ENCODE peak calls at places on chromosomes 1 and 21, in nine cellular contexts. One of them, this sample, is unnamed.

GRCh38 chr1:9270290-9270900 is 22.3 kb upstream of the SPSB1 start:
- DNase-seq in stimulated activated effector memory CD8-positive, alpha-beta T cell treated with anti-CD3 and anti-CD28 coated beads, Interleukin-12 subunit alpha, Interleukin-12 subunit beta, amount 100 ng/mL, for 72 hours: no peak
- DNase-seq in ACHN: no peak
- DNase-seq in PC-9: peak; percentile 70
- DNase-seq in activated CD4-positive, alpha-beta memory T cell treated with anti-CD3 and anti-CD28 coated beads, Interleukin-2, amount 10 ng/mL, durations not matched to agents 7 days and 5 days: no peak
- DNase-seq in naive thymus-derived CD8-positive, alpha-beta T cell: no peak
- DNase-seq in AG04450: no peak
- DNase-seq in stimulated activated CD4-positive, alpha-beta T cell treated with anti-CD3 and anti-CD28 coated beads, Interleukin-2, amount 100 ng/mL, for 48 hours: no peak
- DNase-seq in BJ: no peak
- DNase-seq in this sample: no peak

GRCh38 chr1:84603941-84604830 is 29.9 kb upstream of the CTBS start:
- DNase-seq in stimulated activated effector memory CD8-positive, alpha-beta T cell treated with anti-CD3 and anti-CD28 coated beads, Interleukin-12 subunit alpha, Interleukin-12 subunit beta, amount 100 ng/mL, for 72 hours: peak; percentile 28
- DNase-seq in ACHN: no peak
- DNase-seq in PC-9: peak; percentile 74
- DNase-seq in activated CD4-positive, alpha-beta memory T cell treated with anti-CD3 and anti-CD28 coated beads, Interleukin-2, amount 10 ng/mL, durations not matched to agents 7 days and 5 days: no peak
- DNase-seq in naive thymus-derived CD8-positive, alpha-beta T cell: no peak
- DNase-seq in AG04450: no peak
- DNase-seq in stimulated activated CD4-positive, alpha-beta T cell treated with anti-CD3 and anti-CD28 coated beads, Interleukin-2, amount 100 ng/mL, for 48 hours: no peak
- DNase-seq in BJ: peak; percentile 77
- DNase-seq in this sample: peak; percentile 84

GRCh38 chr1:37267111-37267835 is 207.1 kb upstream of the ZC3H12A start:
- DNase-seq in stimulated activated effector memory CD8-positive, alpha-beta T cell treated with anti-CD3 and anti-CD28 coated beads, Interleukin-12 subunit alpha, Interleukin-12 subunit beta, amount 100 ng/mL, for 72 hours: no peak
- DNase-seq in ACHN: no peak
- DNase-seq in PC-9: no peak
- DNase-seq in activated CD4-positive, alpha-beta memory T cell treated with anti-CD3 and anti-CD28 coated beads, Interleukin-2, amount 10 ng/mL, durations not matched to agents 7 days and 5 days: no peak
- DNase-seq in naive thymus-derived CD8-positive, alpha-beta T cell: no peak
- DNase-seq in AG04450: no peak
- DNase-seq in stimulated activated CD4-positive, alpha-beta T cell treated with anti-CD3 and anti-CD28 coated beads, Interleukin-2, amount 100 ng/mL, for 48 hours: no peak
- DNase-seq in BJ: no peak
- DNase-seq in this sample: no peak

GRCh38 chr1:77044133-77044849 is 174.9 kb downstream of the PIGK start:
- DNase-seq in stimulated activated effector memory CD8-positive, alpha-beta T cell treated with anti-CD3 and anti-CD28 coated beads, Interleukin-12 subunit alpha, Interleukin-12 subunit beta, amount 100 ng/mL, for 72 hours: no peak
- DNase-seq in ACHN: no peak
- DNase-seq in PC-9: no peak
- DNase-seq in activated CD4-positive, alpha-beta memory T cell treated with anti-CD3 and anti-CD28 coated beads, Interleukin-2, amount 10 ng/mL, durations not matched to agents 7 days and 5 days: no peak
- DNase-seq in naive thymus-derived CD8-positive, alpha-beta T cell: no peak
- DNase-seq in AG04450: no peak
- DNase-seq in stimulated activated CD4-positive, alpha-beta T cell treated with anti-CD3 and anti-CD28 coated beads, Interleukin-2, amount 100 ng/mL, for 48 hours: no peak
- DNase-seq in BJ: no peak
- DNase-seq in this sample: peak; percentile 14

GRCh38 chr1:10507111-10507879 is 32.5 kb downstream of the PEX14 start:
- DNase-seq in stimulated activated effector memory CD8-positive, alpha-beta T cell treated with anti-CD3 and anti-CD28 coated beads, Interleukin-12 subunit alpha, Interleukin-12 subunit beta, amount 100 ng/mL, for 72 hours: peak; percentile 68
- DNase-seq in ACHN: peak; percentile 70
- DNase-seq in PC-9: peak; percentile 45
- DNase-seq in activated CD4-positive, alpha-beta memory T cell treated with anti-CD3 and anti-CD28 coated beads, Interleukin-2, amount 10 ng/mL, durations not matched to agents 7 days and 5 days: peak; percentile 69
- DNase-seq in naive thymus-derived CD8-positive, alpha-beta T cell: peak; percentile 53
- DNase-seq in AG04450: no peak
- DNase-seq in stimulated activated CD4-positive, alpha-beta T cell treated with anti-CD3 and anti-CD28 coated beads, Interleukin-2, amount 100 ng/mL, for 48 hours: peak; percentile 34
- DNase-seq in BJ: no peak
- DNase-seq in this sample: peak; percentile 74

GRCh38 chr1:2133039-2133878 is 61.3 kb downstream of the FAAP20 start:
- DNase-seq in stimulated activated effector memory CD8-positive, alpha-beta T cell treated with anti-CD3 and anti-CD28 coated beads, Interleukin-12 subunit alpha, Interleukin-12 subunit beta, amount 100 ng/mL, for 72 hours: peak; percentile 98
- DNase-seq in ACHN: no peak
- DNase-seq in PC-9: peak; percentile 97
- DNase-seq in activated CD4-positive, alpha-beta memory T cell treated with anti-CD3 and anti-CD28 coated beads, Interleukin-2, amount 10 ng/mL, durations not matched to agents 7 days and 5 days: peak; percentile 98
- DNase-seq in naive thymus-derived CD8-positive, alpha-beta T cell: peak; percentile 95
- DNase-seq in AG04450: peak; percentile 98
- DNase-seq in stimulated activated CD4-positive, alpha-beta T cell treated with anti-CD3 and anti-CD28 coated beads, Interleukin-2, amount 100 ng/mL, for 48 hours: peak; percentile 97
- DNase-seq in BJ: peak; percentile 93
- DNase-seq in this sample: peak; percentile 97

GRCh38 chr1:58885998-58886397 is 102.2 kb upstream of the JUN start:
- DNase-seq in stimulated activated effector memory CD8-positive, alpha-beta T cell treated with anti-CD3 and anti-CD28 coated beads, Interleukin-12 subunit alpha, Interleukin-12 subunit beta, amount 100 ng/mL, for 72 hours: no peak
- DNase-seq in ACHN: no peak
- DNase-seq in PC-9: no peak
- DNase-seq in activated CD4-positive, alpha-beta memory T cell treated with anti-CD3 and anti-CD28 coated beads, Interleukin-2, amount 10 ng/mL, durations not matched to agents 7 days and 5 days: no peak
- DNase-seq in naive thymus-derived CD8-positive, alpha-beta T cell: peak; percentile 62
- DNase-seq in AG04450: no peak
- DNase-seq in stimulated activated CD4-positive, alpha-beta T cell treated with anti-CD3 and anti-CD28 coated beads, Interleukin-2, amount 100 ng/mL, for 48 hours: no peak
- DNase-seq in BJ: no peak
- DNase-seq in this sample: no peak

GRCh38 chr1:174222166-174222949 is 63.0 kb downstream of the RABGAP1L start:
- DNase-seq in stimulated activated effector memory CD8-positive, alpha-beta T cell treated with anti-CD3 and anti-CD28 coated beads, Interleukin-12 subunit alpha, Interleukin-12 subunit beta, amount 100 ng/mL, for 72 hours: no peak
- DNase-seq in ACHN: no peak
- DNase-seq in PC-9: no peak
- DNase-seq in activated CD4-positive, alpha-beta memory T cell treated with anti-CD3 and anti-CD28 coated beads, Interleukin-2, amount 10 ng/mL, durations not matched to agents 7 days and 5 days: no peak
- DNase-seq in naive thymus-derived CD8-positive, alpha-beta T cell: no peak
- DNase-seq in AG04450: peak; percentile 13
- DNase-seq in stimulated activated CD4-positive, alpha-beta T cell treated with anti-CD3 and anti-CD28 coated beads, Interleukin-2, amount 100 ng/mL, for 48 hours: no peak
- DNase-seq in BJ: no peak
- DNase-seq in this sample: peak; percentile 57

GRCh38 chr1:153490272-153491051 is 30.0 kb upstream of the S100A7 start:
- DNase-seq in stimulated activated effector memory CD8-positive, alpha-beta T cell treated with anti-CD3 and anti-CD28 coated beads, Interleukin-12 subunit alpha, Interleukin-12 subunit beta, amount 100 ng/mL, for 72 hours: no peak
- DNase-seq in ACHN: peak; percentile 69
- DNase-seq in PC-9: peak; percentile 51
- DNase-seq in activated CD4-positive, alpha-beta memory T cell treated with anti-CD3 and anti-CD28 coated beads, Interleukin-2, amount 10 ng/mL, durations not matched to agents 7 days and 5 days: no peak
- DNase-seq in naive thymus-derived CD8-positive, alpha-beta T cell: no peak
- DNase-seq in AG04450: peak; percentile 81
- DNase-seq in stimulated activated CD4-positive, alpha-beta T cell treated with anti-CD3 and anti-CD28 coated beads, Interleukin-2, amount 100 ng/mL, for 48 hours: no peak
- DNase-seq in BJ: peak; percentile 86
- DNase-seq in this sample: peak; percentile 83

GRCh38 chr1:3070654-3071506 is 1.9 kb downstream of the PRDM16 start:
- DNase-seq in stimulated activated effector memory CD8-positive, alpha-beta T cell treated with anti-CD3 and anti-CD28 coated beads, Interleukin-12 subunit alpha, Interleukin-12 subunit beta, amount 100 ng/mL, for 72 hours: no peak
- DNase-seq in ACHN: no peak
- DNase-seq in PC-9: no peak
- DNase-seq in activated CD4-positive, alpha-beta memory T cell treated with anti-CD3 and anti-CD28 coated beads, Interleukin-2, amount 10 ng/mL, durations not matched to agents 7 days and 5 days: no peak
- DNase-seq in naive thymus-derived CD8-positive, alpha-beta T cell: no peak
- DNase-seq in AG04450: no peak
- DNase-seq in stimulated activated CD4-positive, alpha-beta T cell treated with anti-CD3 and anti-CD28 coated beads, Interleukin-2, amount 100 ng/mL, for 48 hours: no peak
- DNase-seq in BJ: no peak
- DNase-seq in this sample: no peak

GRCh38 chr21:43733529-43734071 is 14.7 kb downstream of the PDXK start:
- DNase-seq in stimulated activated effector memory CD8-positive, alpha-beta T cell treated with anti-CD3 and anti-CD28 coated beads, Interleukin-12 subunit alpha, Interleukin-12 subunit beta, amount 100 ng/mL, for 72 hours: no peak
- DNase-seq in ACHN: no peak
- DNase-seq in PC-9: no peak
- DNase-seq in activated CD4-positive, alpha-beta memory T cell treated with anti-CD3 and anti-CD28 coated beads, Interleukin-2, amount 10 ng/mL, durations not matched to agents 7 days and 5 days: no peak
- DNase-seq in naive thymus-derived CD8-positive, alpha-beta T cell: no peak
- DNase-seq in AG04450: no peak
- DNase-seq in stimulated activated CD4-positive, alpha-beta T cell treated with anti-CD3 and anti-CD28 coated beads, Interleukin-2, amount 100 ng/mL, for 48 hours: no peak
- DNase-seq in BJ: peak; percentile 19
- DNase-seq in this sample: no peak

GRCh38 chr1:226019550-226019949 is 20.4 kb upstream of the SDE2 start:
- DNase-seq in stimulated activated effector memory CD8-positive, alpha-beta T cell treated with anti-CD3 and anti-CD28 coated beads, Interleukin-12 subunit alpha, Interleukin-12 subunit beta, amount 100 ng/mL, for 72 hours: no peak
- DNase-seq in ACHN: no peak
- DNase-seq in PC-9: no peak
- DNase-seq in activated CD4-positive, alpha-beta memory T cell treated with anti-CD3 and anti-CD28 coated beads, Interleukin-2, amount 10 ng/mL, durations not matched to agents 7 days and 5 days: no peak
- DNase-seq in naive thymus-derived CD8-positive, alpha-beta T cell: no peak
- DNase-seq in AG04450: no peak
- DNase-seq in stimulated activated CD4-positive, alpha-beta T cell treated with anti-CD3 and anti-CD28 coated beads, Interleukin-2, amount 100 ng/mL, for 48 hours: no peak
- DNase-seq in BJ: no peak
- DNase-seq in this sample: no peak

GRCh38 chr1:6962956-6963915 is 178.0 kb downstream of the CAMTA1 start:
- DNase-seq in stimulated activated effector memory CD8-positive, alpha-beta T cell treated with anti-CD3 and anti-CD28 coated beads, Interleukin-12 subunit alpha, Interleukin-12 subunit beta, amount 100 ng/mL, for 72 hours: peak; percentile 58
- DNase-seq in ACHN: no peak
- DNase-seq in PC-9: no peak
- DNase-seq in activated CD4-positive, alpha-beta memory T cell treated with anti-CD3 and anti-CD28 coated beads, Interleukin-2, amount 10 ng/mL, durations not matched to agents 7 days and 5 days: peak; percentile 56
- DNase-seq in naive thymus-derived CD8-positive, alpha-beta T cell: peak; percentile 49
- DNase-seq in AG04450: no peak
- DNase-seq in stimulated activated CD4-positive, alpha-beta T cell treated with anti-CD3 and anti-CD28 coated beads, Interleukin-2, amount 100 ng/mL, for 48 hours: peak; percentile 69
- DNase-seq in BJ: no peak
- DNase-seq in this sample: no peak

GRCh38 chr1:218344814-218345672 is at the start of gene TGFB2:
- DNase-seq in stimulated activated effector memory CD8-positive, alpha-beta T cell treated with anti-CD3 and anti-CD28 coated beads, Interleukin-12 subunit alpha, Interleukin-12 subunit beta, amount 100 ng/mL, for 72 hours: no peak
- DNase-seq in ACHN: peak; percentile 92
- DNase-seq in PC-9: peak; percentile 82
- DNase-seq in activated CD4-positive, alpha-beta memory T cell treated with anti-CD3 and anti-CD28 coated beads, Interleukin-2, amount 10 ng/mL, durations not matched to agents 7 days and 5 days: no peak
- DNase-seq in naive thymus-derived CD8-positive, alpha-beta T cell: peak; percentile 21
- DNase-seq in AG04450: no peak
- DNase-seq in stimulated activated CD4-positive, alpha-beta T cell treated with anti-CD3 and anti-CD28 coated beads, Interleukin-2, amount 100 ng/mL, for 48 hours: peak; percentile 7
- DNase-seq in BJ: peak; percentile 51
- DNase-seq in this sample: peak; percentile 90

GRCh38 chr1:209585197-209585596 is 1.7 kb downstream of the CAMK1G start:
- DNase-seq in stimulated activated effector memory CD8-positive, alpha-beta T cell treated with anti-CD3 and anti-CD28 coated beads, Interleukin-12 subunit alpha, Interleukin-12 subunit beta, amount 100 ng/mL, for 72 hours: no peak
- DNase-seq in ACHN: no peak
- DNase-seq in PC-9: no peak
- DNase-seq in activated CD4-positive, alpha-beta memory T cell treated with anti-CD3 and anti-CD28 coated beads, Interleukin-2, amount 10 ng/mL, durations not matched to agents 7 days and 5 days: no peak
- DNase-seq in naive thymus-derived CD8-positive, alpha-beta T cell: no peak
- DNase-seq in AG04450: no peak
- DNase-seq in stimulated activated CD4-positive, alpha-beta T cell treated with anti-CD3 and anti-CD28 coated beads, Interleukin-2, amount 100 ng/mL, for 48 hours: no peak
- DNase-seq in BJ: no peak
- DNase-seq in this sample: no peak

GRCh38 chr1:15146971-15147376 is 6.6 kb upstream of the TMEM51 start:
- DNase-seq in stimulated activated effector memory CD8-positive, alpha-beta T cell treated with anti-CD3 and anti-CD28 coated beads, Interleukin-12 subunit alpha, Interleukin-12 subunit beta, amount 100 ng/mL, for 72 hours: no peak
- DNase-seq in ACHN: no peak
- DNase-seq in PC-9: no peak
- DNase-seq in activated CD4-positive, alpha-beta memory T cell treated with anti-CD3 and anti-CD28 coated beads, Interleukin-2, amount 10 ng/mL, durations not matched to agents 7 days and 5 days: no peak
- DNase-seq in naive thymus-derived CD8-positive, alpha-beta T cell: no peak
- DNase-seq in AG04450: no peak
- DNase-seq in stimulated activated CD4-positive, alpha-beta T cell treated with anti-CD3 and anti-CD28 coated beads, Interleukin-2, amount 100 ng/mL, for 48 hours: no peak
- DNase-seq in BJ: no peak
- DNase-seq in this sample: no peak

GRCh38 chr1:45954401-45954847 is 151.0 kb downstream of the MAST2 start:
- DNase-seq in stimulated activated effector memory CD8-positive, alpha-beta T cell treated with anti-CD3 and anti-CD28 coated beads, Interleukin-12 subunit alpha, Interleukin-12 subunit beta, amount 100 ng/mL, for 72 hours: no peak
- DNase-seq in ACHN: peak; percentile 80
- DNase-seq in PC-9: peak; percentile 28
- DNase-seq in activated CD4-positive, alpha-beta memory T cell treated with anti-CD3 and anti-CD28 coated beads, Interleukin-2, amount 10 ng/mL, durations not matched to agents 7 days and 5 days: no peak
- DNase-seq in naive thymus-derived CD8-positive, alpha-beta T cell: no peak
- DNase-seq in AG04450: peak; percentile 26
- DNase-seq in stimulated activated CD4-positive, alpha-beta T cell treated with anti-CD3 and anti-CD28 coated beads, Interleukin-2, amount 100 ng/mL, for 48 hours: no peak
- DNase-seq in BJ: peak; percentile 38
- DNase-seq in this sample: peak; percentile 67

GRCh38 chr1:29802181-29803068 is 566.1 kb downstream of the PTPRU start:
- DNase-seq in stimulated activated effector memory CD8-positive, alpha-beta T cell treated with anti-CD3 and anti-CD28 coated beads, Interleukin-12 subunit alpha, Interleukin-12 subunit beta, amount 100 ng/mL, for 72 hours: no peak
- DNase-seq in ACHN: no peak
- DNase-seq in PC-9: no peak
- DNase-seq in activated CD4-positive, alpha-beta memory T cell treated with anti-CD3 and anti-CD28 coated beads, Interleukin-2, amount 10 ng/mL, durations not matched to agents 7 days and 5 days: no peak
- DNase-seq in naive thymus-derived CD8-positive, alpha-beta T cell: no peak
- DNase-seq in AG04450: no peak
- DNase-seq in stimulated activated CD4-positive, alpha-beta T cell treated with anti-CD3 and anti-CD28 coated beads, Interleukin-2, amount 100 ng/mL, for 48 hours: no peak
- DNase-seq in BJ: no peak
- DNase-seq in this sample: no peak

GRCh38 chr1:62809788-62810187 is 25.9 kb downstream of the ATG4C start:
- DNase-seq in stimulated activated effector memory CD8-positive, alpha-beta T cell treated with anti-CD3 and anti-CD28 coated beads, Interleukin-12 subunit alpha, Interleukin-12 subunit beta, amount 100 ng/mL, for 72 hours: no peak
- DNase-seq in ACHN: no peak
- DNase-seq in PC-9: no peak
- DNase-seq in activated CD4-positive, alpha-beta memory T cell treated with anti-CD3 and anti-CD28 coated beads, Interleukin-2, amount 10 ng/mL, durations not matched to agents 7 days and 5 days: no peak
- DNase-seq in naive thymus-derived CD8-positive, alpha-beta T cell: no peak
- DNase-seq in AG04450: no peak
- DNase-seq in stimulated activated CD4-positive, alpha-beta T cell treated with anti-CD3 and anti-CD28 coated beads, Interleukin-2, amount 100 ng/mL, for 48 hours: no peak
- DNase-seq in BJ: no peak
- DNase-seq in this sample: no peak

GRCh38 chr1:14968251-14968812 is 185.2 kb upstream of the TMEM51 start:
- DNase-seq in stimulated activated effector memory CD8-positive, alpha-beta T cell treated with anti-CD3 and anti-CD28 coated beads, Interleukin-12 subunit alpha, Interleukin-12 subunit beta, amount 100 ng/mL, for 72 hours: no peak
- DNase-seq in ACHN: peak; percentile 33
- DNase-seq in PC-9: peak; percentile 62
- DNase-seq in activated CD4-positive, alpha-beta memory T cell treated with anti-CD3 and anti-CD28 coated beads, Interleukin-2, amount 10 ng/mL, durations not matched to agents 7 days and 5 days: no peak
- DNase-seq in naive thymus-derived CD8-positive, alpha-beta T cell: no peak
- DNase-seq in AG04450: no peak
- DNase-seq in stimulated activated CD4-positive, alpha-beta T cell treated with anti-CD3 and anti-CD28 coated beads, Interleukin-2, amount 100 ng/mL, for 48 hours: no peak
- DNase-seq in BJ: peak; percentile 87
- DNase-seq in this sample: peak; percentile 69

GRCh38 chr1:119673171-119673940 is 25.3 kb upstream of the ZNF697 start:
- DNase-seq in stimulated activated effector memory CD8-positive, alpha-beta T cell treated with anti-CD3 and anti-CD28 coated beads, Interleukin-12 subunit alpha, Interleukin-12 subunit beta, amount 100 ng/mL, for 72 hours: no peak
- DNase-seq in ACHN: no peak
- DNase-seq in PC-9: peak; percentile 32
- DNase-seq in activated CD4-positive, alpha-beta memory T cell treated with anti-CD3 and anti-CD28 coated beads, Interleukin-2, amount 10 ng/mL, durations not matched to agents 7 days and 5 days: no peak
- DNase-seq in naive thymus-derived CD8-positive, alpha-beta T cell: no peak
- DNase-seq in AG04450: no peak
- DNase-seq in stimulated activated CD4-positive, alpha-beta T cell treated with anti-CD3 and anti-CD28 coated beads, Interleukin-2, amount 100 ng/mL, for 48 hours: no peak
- DNase-seq in BJ: no peak
- DNase-seq in this sample: peak; percentile 79

GRCh38 chr1:31703431-31704260 is at the start of gene COL16A1:
- DNase-seq in stimulated activated effector memory CD8-positive, alpha-beta T cell treated with anti-CD3 and anti-CD28 coated beads, Interleukin-12 subunit alpha, Interleukin-12 subunit beta, amount 100 ng/mL, for 72 hours: no peak
- DNase-seq in ACHN: peak; percentile 19
- DNase-seq in PC-9: no peak
- DNase-seq in activated CD4-positive, alpha-beta memory T cell treated with anti-CD3 and anti-CD28 coated beads, Interleukin-2, amount 10 ng/mL, durations not matched to agents 7 days and 5 days: no peak
- DNase-seq in naive thymus-derived CD8-positive, alpha-beta T cell: no peak
- DNase-seq in AG04450: no peak
- DNase-seq in stimulated activated CD4-positive, alpha-beta T cell treated with anti-CD3 and anti-CD28 coated beads, Interleukin-2, amount 100 ng/mL, for 48 hours: no peak
- DNase-seq in BJ: no peak
- DNase-seq in this sample: no peak

GRCh38 chr1:206608108-206608698 is 4.1 kb downstream of the EIF2D start:
- DNase-seq in stimulated activated effector memory CD8-positive, alpha-beta T cell treated with anti-CD3 and anti-CD28 coated beads, Interleukin-12 subunit alpha, Interleukin-12 subunit beta, amount 100 ng/mL, for 72 hours: peak; percentile 79
- DNase-seq in ACHN: peak; percentile 59
- DNase-seq in PC-9: peak; percentile 50
- DNase-seq in activated CD4-positive, alpha-beta memory T cell treated with anti-CD3 and anti-CD28 coated beads, Interleukin-2, amount 10 ng/mL, durations not matched to agents 7 days and 5 days: peak; percentile 66
- DNase-seq in naive thymus-derived CD8-positive, alpha-beta T cell: peak; percentile 67
- DNase-seq in AG04450: no peak
- DNase-seq in stimulated activated CD4-positive, alpha-beta T cell treated with anti-CD3 and anti-CD28 coated beads, Interleukin-2, amount 100 ng/mL, for 48 hours: peak; percentile 64
- DNase-seq in BJ: no peak
- DNase-seq in this sample: peak; percentile 19

GRCh38 chr1:57407941-57408340 is 15.9 kb downstream of the DAB1 start:
- DNase-seq in stimulated activated effector memory CD8-positive, alpha-beta T cell treated with anti-CD3 and anti-CD28 coated beads, Interleukin-12 subunit alpha, Interleukin-12 subunit beta, amount 100 ng/mL, for 72 hours: no peak
- DNase-seq in ACHN: no peak
- DNase-seq in PC-9: no peak
- DNase-seq in activated CD4-positive, alpha-beta memory T cell treated with anti-CD3 and anti-CD28 coated beads, Interleukin-2, amount 10 ng/mL, durations not matched to agents 7 days and 5 days: no peak
- DNase-seq in naive thymus-derived CD8-positive, alpha-beta T cell: no peak
- DNase-seq in AG04450: no peak
- DNase-seq in stimulated activated CD4-positive, alpha-beta T cell treated with anti-CD3 and anti-CD28 coated beads, Interleukin-2, amount 100 ng/mL, for 48 hours: no peak
- DNase-seq in BJ: no peak
- DNase-seq in this sample: no peak

GRCh38 chr1:94580367-94581115 is 39.0 kb upstream of the F3 start:
- DNase-seq in stimulated activated effector memory CD8-positive, alpha-beta T cell treated with anti-CD3 and anti-CD28 coated beads, Interleukin-12 subunit alpha, Interleukin-12 subunit beta, amount 100 ng/mL, for 72 hours: no peak
- DNase-seq in ACHN: no peak
- DNase-seq in PC-9: no peak
- DNase-seq in activated CD4-positive, alpha-beta memory T cell treated with anti-CD3 and anti-CD28 coated beads, Interleukin-2, amount 10 ng/mL, durations not matched to agents 7 days and 5 days: no peak
- DNase-seq in naive thymus-derived CD8-positive, alpha-beta T cell: no peak
- DNase-seq in AG04450: no peak
- DNase-seq in stimulated activated CD4-positive, alpha-beta T cell treated with anti-CD3 and anti-CD28 coated beads, Interleukin-2, amount 100 ng/mL, for 48 hours: no peak
- DNase-seq in BJ: peak; percentile 30
- DNase-seq in this sample: peak; percentile 74

GRCh38 chr1:90122679-90123340 is 127.9 kb downstream of the ZNF326 start:
- DNase-seq in stimulated activated effector memory CD8-positive, alpha-beta T cell treated with anti-CD3 and anti-CD28 coated beads, Interleukin-12 subunit alpha, Interleukin-12 subunit beta, amount 100 ng/mL, for 72 hours: no peak
- DNase-seq in ACHN: no peak
- DNase-seq in PC-9: no peak
- DNase-seq in activated CD4-positive, alpha-beta memory T cell treated with anti-CD3 and anti-CD28 coated beads, Interleukin-2, amount 10 ng/mL, durations not matched to agents 7 days and 5 days: no peak
- DNase-seq in naive thymus-derived CD8-positive, alpha-beta T cell: no peak
- DNase-seq in AG04450: no peak
- DNase-seq in stimulated activated CD4-positive, alpha-beta T cell treated with anti-CD3 and anti-CD28 coated beads, Interleukin-2, amount 100 ng/mL, for 48 hours: no peak
- DNase-seq in BJ: no peak
- DNase-seq in this sample: no peak

GRCh38 chr1:1227386-1227785 is 4.4 kb downstream of the SDF4 start:
- DNase-seq in stimulated activated effector memory CD8-positive, alpha-beta T cell treated with anti-CD3 and anti-CD28 coated beads, Interleukin-12 subunit alpha, Interleukin-12 subunit beta, amount 100 ng/mL, for 72 hours: no peak
- DNase-seq in ACHN: no peak
- DNase-seq in PC-9: no peak
- DNase-seq in activated CD4-positive, alpha-beta memory T cell treated with anti-CD3 and anti-CD28 coated beads, Interleukin-2, amount 10 ng/mL, durations not matched to agents 7 days and 5 days: no peak
- DNase-seq in naive thymus-derived CD8-positive, alpha-beta T cell: no peak
- DNase-seq in AG04450: no peak
- DNase-seq in stimulated activated CD4-positive, alpha-beta T cell treated with anti-CD3 and anti-CD28 coated beads, Interleukin-2, amount 100 ng/mL, for 48 hours: no peak
- DNase-seq in BJ: no peak
- DNase-seq in this sample: no peak

GRCh38 chr1:32250893-32251716 is at the start of gene LCK:
- DNase-seq in stimulated activated effector memory CD8-positive, alpha-beta T cell treated with anti-CD3 and anti-CD28 coated beads, Interleukin-12 subunit alpha, Interleukin-12 subunit beta, amount 100 ng/mL, for 72 hours: peak; percentile 88
- DNase-seq in ACHN: no peak
- DNase-seq in PC-9: no peak
- DNase-seq in activated CD4-positive, alpha-beta memory T cell treated with anti-CD3 and anti-CD28 coated beads, Interleukin-2, amount 10 ng/mL, durations not matched to agents 7 days and 5 days: peak; percentile 77
- DNase-seq in naive thymus-derived CD8-positive, alpha-beta T cell: peak; percentile 78
- DNase-seq in AG04450: no peak
- DNase-seq in stimulated activated CD4-positive, alpha-beta T cell treated with anti-CD3 and anti-CD28 coated beads, Interleukin-2, amount 100 ng/mL, for 48 hours: peak; percentile 69
- DNase-seq in BJ: no peak
- DNase-seq in this sample: no peak

GRCh38 chr1:33396188-33397124 is 34.4 kb downstream of the PHC2 start:
- DNase-seq in stimulated activated effector memory CD8-positive, alpha-beta T cell treated with anti-CD3 and anti-CD28 coated beads, Interleukin-12 subunit alpha, Interleukin-12 subunit beta, amount 100 ng/mL, for 72 hours: no peak
- DNase-seq in ACHN: no peak
- DNase-seq in PC-9: no peak
- DNase-seq in activated CD4-positive, alpha-beta memory T cell treated with anti-CD3 and anti-CD28 coated beads, Interleukin-2, amount 10 ng/mL, durations not matched to agents 7 days and 5 days: no peak
- DNase-seq in naive thymus-derived CD8-positive, alpha-beta T cell: no peak
- DNase-seq in AG04450: no peak
- DNase-seq in stimulated activated CD4-positive, alpha-beta T cell treated with anti-CD3 and anti-CD28 coated beads, Interleukin-2, amount 100 ng/mL, for 48 hours: no peak
- DNase-seq in BJ: no peak
- DNase-seq in this sample: peak; percentile 59

GRCh38 chr1:172143384-172144025 is 277.0 kb upstream of the C1orf105 start:
- DNase-seq in stimulated activated effector memory CD8-positive, alpha-beta T cell treated with anti-CD3 and anti-CD28 coated beads, Interleukin-12 subunit alpha, Interleukin-12 subunit beta, amount 100 ng/mL, for 72 hours: no peak
- DNase-seq in ACHN: no peak
- DNase-seq in PC-9: no peak
- DNase-seq in activated CD4-positive, alpha-beta memory T cell treated with anti-CD3 and anti-CD28 coated beads, Interleukin-2, amount 10 ng/mL, durations not matched to agents 7 days and 5 days: no peak
- DNase-seq in naive thymus-derived CD8-positive, alpha-beta T cell: no peak
- DNase-seq in AG04450: no peak
- DNase-seq in stimulated activated CD4-positive, alpha-beta T cell treated with anti-CD3 and anti-CD28 coated beads, Interleukin-2, amount 100 ng/mL, for 48 hours: no peak
- DNase-seq in BJ: no peak
- DNase-seq in this sample: peak; percentile 76

GRCh38 chr1:171858701-171859100 is 17.4 kb downstream of the DNM3 start:
- DNase-seq in stimulated activated effector memory CD8-positive, alpha-beta T cell treated with anti-CD3 and anti-CD28 coated beads, Interleukin-12 subunit alpha, Interleukin-12 subunit beta, amount 100 ng/mL, for 72 hours: no peak
- DNase-seq in ACHN: no peak
- DNase-seq in PC-9: no peak
- DNase-seq in activated CD4-positive, alpha-beta memory T cell treated with anti-CD3 and anti-CD28 coated beads, Interleukin-2, amount 10 ng/mL, durations not matched to agents 7 days and 5 days: no peak
- DNase-seq in naive thymus-derived CD8-positive, alpha-beta T cell: no peak
- DNase-seq in AG04450: no peak
- DNase-seq in stimulated activated CD4-positive, alpha-beta T cell treated with anti-CD3 and anti-CD28 coated beads, Interleukin-2, amount 100 ng/mL, for 48 hours: no peak
- DNase-seq in BJ: no peak
- DNase-seq in this sample: no peak